ENCODE peak calls at places on chromosomes 5 and 9, in ten cellular contexts. L, U, H, J, Z, E, X, N, M and I are unnamed samples.

GRCh38 chr5:63603001-63603400 is 359.2 kb downstream of the HTR1A start:
- DNase-seq in L (no peak), X (no peak), J (peak; percentile 39), N (no peak), H (no peak), M (no peak), U (no peak), E (no peak), Z (no peak), I (no peak)

GRCh38 chr5:36502608-36503007 is 103.8 kb upstream of the SLC1A3 start:
- DNase-seq in Z (peak; percentile 88), U (peak; percentile 75), N (peak; percentile 93), J (no peak), H (no peak), E (no peak), X (no peak), L (no peak), M (no peak), I (no peak)

GRCh38 chr5:141870226-141870625 is 8.0 kb downstream of the PCDH1 start:
- DNase-seq in N (no peak), H (no peak), U (no peak), J (no peak), M (no peak), E (peak; percentile 55), L (no peak), X (no peak), Z (no peak), I (no peak)

GRCh38 chr5:175753536-175753890 is 95.6 kb downstream of the HRH2 start:
- DNase-seq in Z (no peak), E (no peak), X (no peak), J (no peak), M (no peak), N (no peak), U (no peak), L (no peak), H (no peak), I (no peak)

GRCh38 chr5:133063965-133064364 is 12.2 kb downstream of the HSPA4 start:
- DNase-seq in E (no peak), N (no peak), M (no peak), Z (no peak), X (no peak), J (no peak), U (peak; percentile 52), H (no peak), L (no peak), I (no peak)

GRCh38 chr5:133744030-133744645 is 131.8 kb upstream of the FSTL4 start:
- DNase-seq in H (no peak), J (no peak), M (no peak), N (no peak), Z (no peak), U (no peak), L (no peak), E (peak; percentile 14), X (no peak), I (no peak)

GRCh38 chr5:15807248-15807647 is 307.3 kb downstream of the FBXL7 start:
- DNase-seq in E (no peak), M (no peak), H (no peak), J (no peak), U (no peak), X (no peak), L (no peak), Z (peak; percentile 56), N (peak; percentile 58), I (no peak)

GRCh38 chr9:114229236-114229635 is 73.9 kb downstream of the COL27A1 start:
- DNase-seq in X (no peak), N (no peak), H (no peak), Z (no peak), L (no peak), E (no peak), M (no peak), J (peak; percentile 77), U (no peak), I (no peak)

GRCh38 chr5:98783051-98783649 is 9.7 kb downstream of the RGMB start:
- DNase-seq in X (no peak), N (no peak), J (no peak), Z (peak; percentile 11), M (no peak), U (no peak), H (no peak), E (no peak), L (no peak), I (no peak)

GRCh38 chr5:43609752-43610151 is 6.8 kb downstream of the NNT start:
- DNase-seq in X (no peak), H (no peak), J (no peak), N (peak; percentile 25), Z (no peak), L (no peak), U (no peak), E (no peak), M (no peak), I (no peak)

GRCh38 chr9:121721770-121722169 is 70.3 kb downstream of the DAB2IP start:
- DNase-seq in H (no peak), L (no peak), X (no peak), Z (peak; percentile 37), J (no peak), U (no peak), N (no peak), E (no peak), M (no peak), I (no peak)

GRCh38 chr5:53438486-53439472 is 41.6 kb upstream of the FST start:
- DNase-seq in J (no peak), X (no peak), Z (peak; percentile 74), L (no peak), E (no peak), H (no peak), N (peak; percentile 38), U (peak; percentile 61), M (no peak), I (no peak)

GRCh38 chr9:135886147-135886981 is 21.0 kb downstream of the CAMSAP1 start:
- DNase-seq in J (no peak), L (no peak), Z (no peak), U (peak; percentile 65), X (no peak), E (no peak), M (no peak), H (no peak), N (no peak), I (no peak)

GRCh38 chr5:44051591-44051990 is 337.6 kb downstream of the FGF10 start:
- DNase-seq in Z (no peak), H (no peak), E (no peak), L (no peak), M (no peak), U (no peak), X (no peak), N (no peak), J (no peak), I (no peak)

DNA sequence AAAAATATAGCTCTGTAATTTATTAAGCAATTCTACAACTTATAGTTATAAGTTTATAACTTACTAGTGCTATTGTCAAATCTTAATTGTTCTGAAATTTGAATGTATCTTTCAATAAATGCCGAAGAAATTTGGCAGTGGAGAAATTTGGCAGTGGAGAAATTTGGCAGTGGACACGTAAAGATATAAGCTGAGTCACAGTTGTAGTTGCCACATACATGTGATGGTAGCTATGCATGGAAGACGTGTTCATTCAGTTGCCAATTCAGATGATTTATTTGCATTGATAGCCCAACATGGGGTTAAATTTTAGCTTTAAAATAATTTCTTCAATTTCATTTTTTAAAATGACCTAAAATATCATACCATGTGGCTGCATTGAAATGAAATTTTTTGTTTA is 127.8 kb upstream of the NR4A3 start:
- DNase-seq in H (no peak), N (no peak), J (no peak), E (no peak), Z (peak; percentile 10), U (no peak), M (no peak), L (no peak), X (no peak), I (no peak)
- H3K4me3 ChIP-seq in H (no peak overlapping the region), N (no peak overlapping the region), J (no peak overlapping the region), E (no peak overlapping the region), Z (no peak overlapping the region), U (no peak overlapping the region), M (no peak overlapping the region), L (no peak overlapping the region), X (no peak overlapping the region), I (no peak overlapping the region)

DNA sequence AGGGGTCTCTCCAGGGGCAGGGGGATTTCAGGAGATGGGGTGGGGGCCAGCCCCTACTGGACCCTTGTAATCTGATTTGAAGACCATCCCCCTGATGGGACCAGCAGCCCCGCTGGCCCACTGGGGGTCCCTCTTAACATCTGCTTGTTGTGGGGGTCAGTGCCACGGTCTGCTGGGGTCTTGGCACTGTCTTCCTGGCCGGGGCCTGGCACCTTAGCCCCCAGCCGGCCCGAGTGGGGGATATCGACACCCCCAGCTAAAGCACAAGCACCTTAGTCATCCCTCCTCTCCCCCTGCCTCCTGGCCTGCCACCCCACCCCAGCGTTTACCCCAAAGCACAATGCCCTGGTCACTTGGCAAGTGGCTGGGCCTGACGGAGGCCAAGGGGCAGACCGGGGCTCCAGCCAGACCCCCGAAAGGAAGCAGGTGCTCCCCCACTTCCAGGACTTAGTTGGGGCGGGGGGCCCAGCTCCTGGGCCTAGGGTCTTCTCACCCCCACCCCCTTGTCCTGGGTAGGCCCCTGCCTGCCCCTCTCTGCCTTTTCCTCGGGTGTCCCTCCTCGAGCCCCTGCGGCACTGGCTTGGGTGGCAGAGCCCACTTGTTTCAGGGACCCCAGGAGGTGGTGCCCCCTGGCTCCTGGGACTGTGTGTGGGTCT is 1.4 kb upstream of the NFX1 start:
- DNase-seq in X (no peak), M (no peak), N (no peak), E (no peak), U (no peak), L (no peak), H (no peak), J (no peak), Z (no peak), I (no peak)
- H3K4me3 ChIP-seq in X (peak overlapping the region; percentile 94), M (no peak overlapping the region), N (no peak overlapping the region), E (no peak overlapping the region), U (no peak overlapping the region), L (no peak overlapping the region), H (no peak overlapping the region), J (no peak overlapping the region), Z (no peak overlapping the region), I (no peak overlapping the region)

GRCh38 chr5:9544056-9544455 is 1.8 kb downstream of the SEMA5A start:
- DNase-seq in E (no peak), X (no peak), M (no peak), J (no peak), U (no peak), N (no peak), Z (no peak), H (no peak), L (no peak), I (no peak)
- H3K4me3 ChIP-seq in E (peak overlapping the region; percentile 100), X (peak overlapping the region; percentile 85), M (no peak overlapping the region), J (peak overlapping the region; percentile 57), U (peak overlapping the region; percentile 73), N (peak overlapping the region; percentile 86), Z (peak overlapping the region; percentile 84), H (no peak overlapping the region), L (peak overlapping the region; percentile 95), I (peak overlapping the region; percentile 89)

DNA sequence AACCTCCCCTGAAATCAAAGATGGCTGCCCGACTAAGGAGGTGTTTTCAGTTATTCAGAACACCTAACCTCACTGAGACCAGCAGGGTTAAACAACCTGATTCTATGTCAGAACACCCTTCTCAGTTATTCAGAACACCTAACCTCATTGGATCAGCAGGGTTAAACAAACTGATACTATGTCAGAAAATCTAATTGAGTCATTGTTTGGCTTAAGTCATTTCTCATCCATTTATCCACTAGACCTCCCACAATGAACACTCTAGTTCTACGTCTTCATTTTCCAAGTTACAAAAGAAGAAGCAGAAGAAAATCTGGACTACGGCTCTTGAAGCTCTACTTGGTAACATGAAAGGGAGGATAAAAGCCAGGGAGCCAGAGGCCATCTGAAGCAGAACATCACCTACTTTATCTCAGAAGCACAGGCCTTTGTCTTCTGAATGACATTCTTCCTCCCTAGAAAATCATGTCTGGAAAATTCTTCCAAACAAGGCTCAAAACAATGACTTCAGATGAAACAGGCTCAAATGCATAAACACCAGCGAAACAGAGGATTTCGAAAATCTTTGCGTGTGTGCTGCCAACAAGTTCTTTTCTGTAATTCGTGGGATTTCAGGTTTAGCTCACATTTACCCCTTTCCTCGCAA is 35.4 kb upstream of the TGFBI start:
- DNase-seq in J (no peak), X (no peak), H (no peak), U (peak; percentile 61), N (no peak), L (no peak), Z (peak; percentile 68), M (no peak), E (no peak), I (no peak)
- H3K4me3 ChIP-seq in J (no peak overlapping the region), X (no peak overlapping the region), H (no peak overlapping the region), U (no peak overlapping the region), N (no peak overlapping the region), L (no peak overlapping the region), Z (peak overlapping the region; percentile 9), M (no peak overlapping the region), E (no peak overlapping the region), I (no peak overlapping the region)